ENCODE peak calls at places on chromosomes 6 and 20, in ten cellular contexts. V is RWPE2; T is AG09309; R is BJ; Q is H1; C is CD4-positive, alpha-beta T cell; X is WTC11; B is CD8-positive, alpha-beta T cell; L is transverse colon; H is AG04450. M is an unnamed sample.

GRCh38 chr6:149248688-149249369 is 68.7 kb upstream of the TAB2 start:
- DNase-seq in H (no peak), Q (no peak), L (peak), C (no peak), R (no peak), V (no peak), B (no peak), T (no peak), X (no peak), M (no peak)

GRCh38 chr6:31826793-31827285 is 699 bp upstream of the HSPA1B start:
- DNase-seq in H (no peak), V (peak), B (peak), L (peak), C (no peak), T (peak), X (peak), Q (no peak), R (peak), M (no peak)

GRCh38 chr20:9035129-9035528 is 33.8 kb upstream of the PLCB4 start:
- DNase-seq in B (no peak), H (peak), C (no peak), V (no peak), R (peak), T (peak), X (no peak), L (no peak), Q (no peak), M (no peak)

GRCh38 chr6:124903797-124904196 is 58.4 kb upstream of the RNF217 start:
- DNase-seq in C (no peak), X (no peak), H (no peak), R (no peak), Q (no peak), B (no peak), T (no peak), V (no peak), L (no peak), M (no peak)

GRCh38 chr6:127300411-127300810 is 33.7 kb downstream of the RNF146 start:
- DNase-seq in B (no peak), T (peak), R (peak), L (no peak), C (no peak), Q (peak), V (no peak), X (no peak), H (peak), M (no peak)

GRCh38 chr6:96522469-96523009 is 933 bp downstream of the UFL1 start:
- DNase-seq in R (peak), X (no peak), H (no peak), Q (no peak), B (no peak), L (no peak), V (no peak), C (no peak), T (no peak), M (no peak)

GRCh38 chr6:29529956-29530355 is 29.6 kb downstream of the UBD start:
- DNase-seq in L (no peak), X (no peak), H (no peak), T (no peak), B (no peak), C (no peak), V (no peak), Q (no peak), R (no peak), M (no peak)

GRCh38 chr20:10596726-10597125 is 77.1 kb downstream of the JAG1 start:
- DNase-seq in H (peak), L (no peak), T (no peak), R (no peak), X (no peak), Q (no peak), V (no peak), B (no peak), C (no peak), M (no peak)

GRCh38 chr6:132919476-132919875 is 105.1 kb downstream of the RPS12 start:
- DNase-seq in L (peak), B (no peak), T (peak), H (peak), X (no peak), R (peak), V (no peak), C (no peak), Q (no peak), M (no peak)

GRCh38 chr6:116877743-116878142 is 701 bp downstream of the RFX6 start:
- DNase-seq in T (no peak), Q (no peak), V (no peak), X (no peak), C (no peak), L (no peak), H (no peak), R (no peak), B (no peak), M (no peak)

GRCh38 chr6:138778331-138778730 is 4.8 kb downstream of the CCDC28A start:
- DNase-seq in H (no peak), B (no peak), C (no peak), X (no peak), T (no peak), R (no peak), Q (no peak), V (no peak), L (no peak), M (no peak)

GRCh38 chr20:40630723-40631631 is 58.1 kb downstream of the MAFB start:
- DNase-seq in H (no peak), V (peak), R (no peak), L (no peak), X (no peak), Q (no peak), C (no peak), T (no peak), B (no peak), M (no peak)

GRCh38 chr6:29142349-29142748 is 28.4 kb upstream of the OR2J2 start:
- DNase-seq in B (no peak), Q (no peak), T (no peak), L (no peak), C (no peak), X (no peak), V (no peak), R (no peak), H (no peak), M (no peak)

GRCh38 chr20:21396045-21396893 is 1.1 kb downstream of the NKX2-4 start:
- DNase-seq in C (no peak), B (peak), V (no peak), Q (no peak), L (no peak), H (no peak), X (peak), R (no peak), T (no peak), M (no peak)

GRCh38 chr6:117351521-117351920 is 74.2 kb downstream of the ROS1 start:
- DNase-seq in V (no peak), H (no peak), R (no peak), L (no peak), X (no peak), C (no peak), Q (no peak), B (no peak), T (no peak), M (no peak)

GRCh38 chr6:151452750-151453427 is 963 bp upstream of the RMND1 start:
- DNase-seq in Q (no peak), L (peak), H (no peak), V (no peak), B (no peak), T (no peak), R (no peak), X (no peak), C (no peak), M (no peak)

GRCh38 chr6:166629628-166630027 is 2.6 kb upstream of the RPS6KA2 start:
- DNase-seq in X (no peak), B (no peak), C (no peak), T (peak), Q (no peak), V (no peak), H (no peak), R (no peak), L (no peak), M (no peak)

GRCh38 chr6:166625356-166625755 is 1.7 kb downstream of the RPS6KA2 start:
- DNase-seq in V (no peak), C (no peak), R (no peak), L (no peak), Q (no peak), T (no peak), B (peak), H (no peak), X (no peak), M (no peak)

GRCh38 chr6:166626177-166627038 is 643 bp downstream of the RPS6KA2 start:
- DNase-seq in B (peak), R (no peak), L (peak), Q (no peak), X (peak), H (no peak), C (peak), T (no peak), V (no peak), M (peak)

GRCh38 chr6:166627875-166628849 is 1.1 kb upstream of the RPS6KA2 start:
- DNase-seq in Q (no peak), B (peak), V (no peak), X (peak), H (no peak), R (no peak), C (peak), L (peak), T (no peak), M (peak)

GRCh38 chr6:166627039-166627874 is at the start of gene RPS6KA2:
- DNase-seq in R (peak), T (peak), Q (peak), H (peak), B (peak), C (peak), V (peak), L (peak), X (peak), M (peak)
- TF ChIP-seq CTCF in R (no peak), T (peak), Q (no peak), H (no peak), B (no peak), C (no peak), V (no peak), L (no peak), X (no peak), M (no peak)

GRCh38 chr6:90759662-90760061 is 172.8 kb upstream of the MAP3K7 start:
- DNase-seq in T (no peak), V (no peak), H (no peak), Q (no peak), R (no peak), B (no peak), C (no peak), L (no peak), X (no peak), M (no peak)

GRCh38 chr6:90758741-90759140 is 171.9 kb upstream of the MAP3K7 start:
- DNase-seq in C (no peak), B (no peak), X (peak), R (no peak), H (no peak), V (no peak), L (no peak), Q (no peak), T (no peak), M (no peak)

DNA sequence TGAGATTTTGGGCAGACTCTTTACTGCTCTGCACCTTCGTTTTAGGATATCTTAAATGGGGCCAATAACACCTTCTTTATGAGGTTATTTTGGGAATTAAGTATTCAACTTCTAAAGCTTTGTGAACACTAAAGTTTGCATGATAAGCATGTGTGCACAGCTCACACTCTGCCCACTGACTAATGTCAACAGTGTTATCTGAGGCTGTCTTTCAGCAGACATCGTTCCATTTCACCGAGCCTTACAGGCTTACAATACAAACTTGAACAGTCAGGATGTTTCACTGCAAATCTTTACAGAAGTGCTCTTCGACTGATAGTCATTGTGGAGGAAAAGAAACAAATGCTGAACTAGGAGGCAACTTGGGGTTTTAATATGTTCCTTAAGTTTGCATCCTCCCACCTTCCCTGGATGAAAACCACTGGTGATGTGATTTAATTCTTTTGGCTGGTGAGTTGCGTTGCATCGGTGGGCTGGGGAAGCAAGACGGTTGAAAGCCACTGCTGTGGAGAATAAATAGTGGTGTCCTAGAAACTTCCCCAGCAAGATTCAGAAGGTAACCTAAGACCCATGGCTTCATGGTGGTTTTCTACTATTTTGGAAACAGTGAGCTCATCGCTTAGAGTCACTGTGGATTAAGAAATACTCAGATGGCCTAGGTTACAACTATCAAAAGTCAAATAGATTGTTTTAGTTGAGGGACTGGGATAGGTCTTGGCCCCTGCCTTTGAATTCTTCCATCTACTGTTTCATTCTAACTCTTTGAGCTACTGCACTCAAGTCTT is 167.1 kb upstream of the MAP3K7 start:
- DNase-seq in L (no peak), R (no peak), B (no peak), H (no peak), V (no peak), C (no peak), T (no peak), X (no peak), Q (no peak), M (no peak)
- TF ChIP-seq CTCF in L (no peak), R (no peak), B (no peak), H (no peak), V (no peak), C (no peak), T (no peak), X (no peak), Q (no peak), M (no peak)

DNA sequence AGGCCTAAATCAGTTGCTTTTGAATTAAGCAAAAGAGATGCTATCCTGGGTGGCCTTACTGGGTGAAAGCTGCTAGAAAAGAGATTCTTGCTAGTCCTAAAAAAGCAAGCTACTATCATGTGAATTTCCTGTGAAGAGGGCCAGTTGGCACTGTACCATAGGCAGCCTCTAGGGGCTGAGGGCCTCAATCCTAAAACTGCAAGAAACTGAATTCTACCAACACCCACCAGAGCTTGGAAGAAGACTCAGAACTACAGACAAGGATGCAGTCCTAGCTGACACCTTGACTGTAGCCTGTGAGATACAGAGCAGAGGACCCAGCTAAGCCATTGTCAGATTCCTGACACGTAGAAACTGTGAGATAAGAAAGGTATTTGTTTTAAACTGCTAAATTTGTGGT is 24.5 kb downstream of the CLIC5 start:
- DNase-seq in L (no peak), C (no peak), H (no peak), T (no peak), Q (no peak), B (no peak), X (peak), V (no peak), R (no peak), M (no peak)
- TF ChIP-seq CTCF in L (no peak), C (peak), H (no peak), T (no peak), Q (no peak), B (no peak), X (peak), V (no peak), R (no peak), M (peak)

DNA sequence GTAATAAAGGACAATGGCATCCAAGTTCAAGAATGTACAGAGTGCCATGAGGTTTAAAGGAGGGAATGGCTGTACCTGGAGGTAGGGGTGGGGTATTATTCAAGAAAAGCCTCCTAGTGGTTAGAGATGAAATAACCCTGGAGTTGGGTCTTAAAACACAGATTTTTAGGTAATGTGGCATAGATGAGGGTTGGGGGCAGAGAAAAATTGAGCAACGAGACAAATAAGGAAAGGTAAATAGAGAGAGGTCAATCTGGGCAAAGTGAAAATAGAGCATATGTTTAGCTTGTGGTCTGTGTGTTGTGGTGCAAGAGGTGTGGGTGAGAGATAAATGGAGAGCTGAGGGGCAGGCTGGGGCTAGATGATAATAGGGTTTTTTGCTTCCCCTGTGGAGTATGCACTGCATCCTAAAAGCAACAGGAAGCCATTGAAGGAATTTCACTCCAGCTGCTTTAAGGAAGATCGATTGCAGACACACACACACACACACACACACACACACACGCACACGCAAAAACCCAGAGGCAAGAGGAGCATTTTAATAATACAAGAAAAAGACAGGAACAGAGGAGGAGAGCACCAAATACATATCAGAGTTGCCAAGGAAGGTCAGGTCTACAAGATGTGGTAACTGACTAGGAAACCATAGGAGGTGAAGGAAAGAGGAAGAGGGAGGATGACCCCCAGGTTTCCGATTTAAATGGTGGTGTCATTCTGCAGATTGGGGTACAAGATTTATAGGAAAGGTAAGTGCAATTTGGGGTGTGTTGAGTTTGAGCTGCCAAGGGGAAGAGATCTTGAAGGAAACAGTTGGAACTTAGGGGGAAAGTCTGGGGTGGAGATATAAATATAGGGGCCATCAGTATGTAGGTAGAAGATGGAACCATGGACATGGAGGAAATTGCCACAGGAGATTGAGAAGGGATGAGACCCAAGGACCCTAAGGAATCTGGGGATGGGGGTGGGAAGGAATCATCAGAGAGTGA is 31.3 kb upstream of the ADGRF1 start:
- DNase-seq in R (no peak), Q (no peak), B (no peak), X (no peak), C (no peak), L (no peak), T (no peak), H (no peak), V (no peak), M (no peak)
- TF ChIP-seq CTCF in R (peak), Q (no peak), B (no peak), X (peak), C (no peak), L (no peak), T (peak), H (peak), V (no peak), M (peak)

GRCh38 chr20:1851396-1851795 is 43.8 kb upstream of the SIRPA start:
- DNase-seq in R (no peak), C (no peak), T (no peak), H (no peak), X (no peak), L (no peak), V (no peak), B (no peak), Q (no peak), M (no peak)

GRCh38 chr20:1854246-1854645 is 41.0 kb upstream of the SIRPA start:
- DNase-seq in R (no peak), L (no peak), T (no peak), V (no peak), Q (no peak), X (no peak), B (no peak), H (no peak), C (no peak), M (no peak)

GRCh38 chr20:1855690-1856089 is 39.5 kb upstream of the SIRPA start:
- DNase-seq in Q (no peak), V (no peak), B (no peak), T (no peak), C (no peak), X (no peak), L (no peak), H (no peak), R (no peak), M (no peak)

GRCh38 chr20:1855113-1855512 is 40.1 kb upstream of the SIRPA start:
- DNase-seq in H (no peak), Q (no peak), T (no peak), C (no peak), L (no peak), V (no peak), R (no peak), X (no peak), B (no peak), M (no peak)

GRCh38 chr20:1853472-1853871 is 41.7 kb upstream of the SIRPA start:
- DNase-seq in H (no peak), L (no peak), T (no peak), C (no peak), R (no peak), B (no peak), X (no peak), Q (no peak), V (no peak), M (no peak)
- TF ChIP-seq CTCF in H (no peak), L (no peak), T (no peak), C (no peak), R (no peak), B (no peak), X (no peak), Q (no peak), V (no peak), M (no peak)

GRCh38 chr6:99165838-99166237 is 183.6 kb downstream of the FAXC start:
- DNase-seq in T (no peak), Q (no peak), X (no peak), B (no peak), H (no peak), C (no peak), V (no peak), L (no peak), R (no peak), M (no peak)
- TF ChIP-seq CTCF in T (no peak), Q (no peak), X (no peak), B (no peak), H (no peak), C (no peak), V (no peak), L (no peak), R (no peak), M (no peak)

M was measured in neural crest cell.